ENCODE peak calls at places on chromosomes 5 and 9, in four cellular contexts. F is GM12891, Y is HCT116, J is A549. D is an unnamed sample.

GRCh38 chr5:146079695-146080361 is 25.5 kb downstream of the PLAC8L1 start:
- DNase-seq in F (no peak), Y (peak; percentile 12), J (no peak), D (no peak)

GRCh38 chr5:115297043-115297442 is 589 bp upstream of the CCDC112 start:
- DNase-seq in F (no peak), Y (no peak), J (peak; percentile 2), D (no peak)

GRCh38 chr9:3794005-3794404 is 268.2 kb upstream of the RFX3 start:
- DNase-seq in F (no peak), Y (no peak), J (no peak), D (no peak)

GRCh38 chr9:107351382-107352045 is 68.4 kb downstream of the RAD23B start:
- DNase-seq in F (no peak), Y (peak; percentile 29), J (no peak), D (no peak)

GRCh38 chr9:122091682-122092592 is 1.2 kb downstream of the TTLL11 start:
- DNase-seq in F (no peak), Y (no peak), J (no peak), D (no peak)

GRCh38 chr9:111621895-111622480 is 9.1 kb upstream of the DNAJC25 start:
- DNase-seq in F (no peak), Y (peak; percentile 39), J (peak; percentile 61), D (no peak)

GRCh38 chr9:75482566-75482965 is 394.3 kb downstream of the OSTF1 start:
- DNase-seq in F (no peak), Y (no peak), J (no peak), D (no peak)

GRCh38 chr5:4901890-4902289 is 238.2 kb upstream of the ADAMTS16 start:
- DNase-seq in F (no peak), Y (no peak), J (no peak), D (no peak)

GRCh38 chr9:12813960-12814876 is 39.4 kb downstream of the LURAP1L start:
- DNase-seq in F (no peak), Y (peak; percentile 97), J (peak; percentile 96), D (peak; percentile 6)

GRCh38 chr9:6096821-6097220 is 81.4 kb upstream of the RANBP6 start:
- DNase-seq in F (no peak), Y (no peak), J (peak; percentile 26), D (no peak)

GRCh38 chr9:90801175-90801506 is 478 bp upstream of the SYK start:
- DNase-seq in F (no peak), Y (no peak), J (no peak), D (no peak)

GRCh38 chr9:37464426-37465248 is 613 bp downstream of the ZBTB5 start:
- DNase-seq in F (no peak), Y (no peak), J (no peak), D (peak; percentile 30)

GRCh38 chr9:123453904-123454321 is 97.9 kb downstream of the CRB2 start:
- DNase-seq in F (no peak), Y (no peak), J (no peak), D (no peak)

GRCh38 chr5:60510049-60510448 is 189.9 kb downstream of the DEPDC1B start:
- DNase-seq in F (no peak), Y (no peak), J (no peak), D (no peak)

GRCh38 chr9:23754551-23754950 is 71.5 kb downstream of the ELAVL2 start:
- DNase-seq in F (no peak), Y (no peak), J (no peak), D (no peak)

GRCh38 chr5:173296737-173297676 is 31.2 kb downstream of the STC2 start:
- DNase-seq in F (no peak), Y (no peak), J (no peak), D (no peak)

GRCh38 chr5:142012186-142012785 is 541 bp downstream of the GNPDA1 start:
- DNase-seq in F (no peak), Y (peak; percentile 48), J (peak; percentile 71), D (no peak)

GRCh38 chr9:132748450-132748849 is 78.2 kb downstream of the GTF3C4 start:
- DNase-seq in F (no peak), Y (no peak), J (no peak), D (no peak)

GRCh38 chr5:174984863-174985262 is 260.5 kb downstream of the MSX2 start:
- DNase-seq in F (no peak), Y (no peak), J (no peak), D (no peak)

GRCh38 chr5:9601055-9601739 is 29.0 kb downstream of the TAS2R1 start:
- DNase-seq in F (no peak), Y (no peak), J (no peak), D (no peak)

GRCh38 chr5:39424751-39425524 is at the start of gene DAB2:
- DNase-seq in F (peak; percentile 12), Y (peak; percentile 69), J (peak; percentile 87), D (peak; percentile 82)

GRCh38 chr9:69207503-69207902 is 33.4 kb downstream of the TJP2 start:
- DNase-seq in F (no peak), Y (no peak), J (no peak), D (no peak)

GRCh38 chr5:50655810-50656205 is 10.6 kb upstream of the PARP8 start:
- DNase-seq in F (no peak), Y (no peak), J (no peak), D (no peak)

GRCh38 chr5:179805529-179806249 is 977 bp downstream of the MGAT4B start:
- DNase-seq in F (peak; percentile 78), Y (no peak), J (peak; percentile 29), D (no peak)
- TF ChIP-seq POLR2A in F (no peak), Y (no peak), J (peak; percentile 10), D (peak; percentile 14)

GRCh38 chr9:35564658-35565061 is 40.4 kb upstream of the TESK1 start:
- DNase-seq in F (no peak), Y (no peak), J (no peak), D (no peak)
- TF ChIP-seq POLR2A in F (no peak), Y (no peak), J (no peak), D (no peak)

GRCh38 chr5:163437011-163437308 is 435 bp upstream of the CCNG1 start:
- DNase-seq in F (no peak), Y (no peak), J (no peak), D (no peak)
- TF ChIP-seq POLR2A in F (peak; percentile 84), Y (peak; percentile 79), J (peak; percentile 63), D (no peak)

GRCh38 chr9:127224883-127225739 is 39.5 kb upstream of the GARNL3 start:
- DNase-seq in F (peak; percentile 96), Y (peak; percentile 63), J (peak; percentile 90), D (peak; percentile 100)
- TF ChIP-seq POLR2A in F (no peak), Y (no peak), J (no peak), D (no peak)

DNA sequence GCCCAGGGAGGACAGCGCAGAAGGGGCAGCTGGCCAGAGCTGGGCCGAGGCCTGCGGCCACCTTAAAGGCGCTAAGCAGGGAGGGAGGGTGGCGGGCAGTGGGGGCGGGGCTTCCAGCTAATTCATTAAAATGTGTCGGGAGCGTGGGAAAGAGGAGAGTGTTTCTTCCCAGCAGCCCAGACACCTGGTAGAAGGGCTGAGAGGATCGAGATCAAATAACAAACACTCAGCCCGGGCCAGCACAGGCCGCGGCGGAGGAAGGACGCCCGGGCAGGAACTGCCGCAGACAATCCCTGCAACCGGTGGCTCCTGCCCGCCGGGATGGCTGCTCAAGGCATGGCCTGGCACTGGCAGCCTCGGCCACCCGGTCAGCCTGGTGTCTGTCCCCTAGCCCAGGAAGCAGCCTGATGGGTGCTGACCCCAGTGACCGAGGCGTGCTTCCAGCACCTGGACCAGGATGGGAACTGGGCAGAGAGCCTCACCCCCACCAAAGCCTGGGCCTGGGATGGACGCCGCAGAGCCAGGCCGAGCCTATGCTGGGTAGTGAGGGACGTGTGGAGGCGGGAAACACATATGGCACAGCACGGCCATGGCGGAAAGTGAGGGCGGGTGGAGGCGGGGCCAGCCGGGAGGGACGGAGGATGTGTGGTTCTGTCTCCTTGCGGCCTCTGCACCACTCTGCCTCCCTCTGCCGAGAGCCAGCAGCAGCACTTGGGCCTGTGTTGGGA is 3.2 kb upstream of the NRARP start:
- DNase-seq in F (peak; percentile 69), Y (no peak), J (peak; percentile 70), D (no peak)
- TF ChIP-seq POLR2A in F (no peak), Y (no peak), J (no peak), D (no peak)

DNA sequence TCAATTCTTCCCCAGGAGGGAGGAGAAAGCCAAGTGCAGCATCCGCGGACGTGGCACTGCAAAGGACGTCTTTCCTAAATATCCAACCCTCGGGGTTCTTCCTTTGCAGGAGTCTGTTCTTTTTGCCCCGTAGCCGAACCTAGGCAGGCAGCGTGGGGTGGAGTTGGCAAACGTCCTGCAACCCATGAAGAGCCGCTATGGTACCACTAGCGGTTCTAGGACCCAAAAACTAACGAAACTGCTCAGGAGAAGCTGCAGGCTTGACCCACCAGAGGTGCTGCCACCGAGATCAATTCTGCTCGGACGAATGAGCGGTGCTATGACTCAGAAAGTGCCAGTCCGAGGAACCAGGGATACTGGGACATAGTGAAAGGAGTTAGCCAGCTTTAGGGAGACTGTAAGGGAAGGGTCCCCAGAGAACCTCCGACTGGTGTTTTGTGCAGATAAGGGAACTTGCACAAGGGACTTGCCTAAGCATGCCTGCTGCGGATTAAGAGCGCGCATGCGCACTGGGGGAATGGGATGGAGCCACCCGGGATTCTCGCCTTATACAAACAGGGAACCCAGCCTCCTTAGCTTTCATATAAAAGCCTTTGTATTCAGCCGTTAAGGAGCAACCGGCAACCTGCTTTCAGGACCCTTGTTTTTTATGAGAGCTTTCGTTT is 32.7 kb downstream of the ANXA2R start:
- DNase-seq in F (peak; percentile 37), Y (no peak), J (peak; percentile 94), D (peak; percentile 54)
- TF ChIP-seq POLR2A in F (no peak), Y (no peak), J (peak; percentile 50), D (peak; percentile 25)

DNA sequence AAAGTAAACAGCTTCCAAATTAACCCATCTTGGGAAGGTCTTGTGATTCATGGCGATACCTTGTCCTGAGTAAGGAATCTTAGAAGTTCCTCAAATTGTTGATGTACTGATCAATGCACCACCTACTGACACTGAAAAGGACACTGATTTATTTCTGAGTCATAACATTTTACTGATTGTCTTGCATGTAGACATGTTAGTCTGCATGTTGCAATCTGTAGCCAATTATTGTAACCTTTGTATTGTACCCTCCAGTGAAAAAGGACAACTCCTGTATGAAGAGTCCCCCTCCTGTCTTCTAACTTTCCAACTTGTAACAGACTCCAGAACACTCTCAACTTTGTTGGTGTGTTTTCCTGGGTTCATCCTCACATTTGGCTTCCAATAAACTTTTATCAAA is 15.9 kb upstream of the SLC22A5 start:
- DNase-seq in F (no peak), Y (no peak), J (no peak), D (no peak)
- TF ChIP-seq POLR2A in F (no peak), Y (no peak), J (no peak), D (no peak)

GRCh38 chr9:72355153-72355552 is 9.9 kb downstream of the ZFAND5 start:
- DNase-seq in F (no peak), Y (no peak), J (peak; percentile 20), D (no peak)

GRCh38 chr9:72356019-72356653 is 8.9 kb downstream of the ZFAND5 start:
- DNase-seq in F (no peak), Y (no peak), J (peak; percentile 46), D (no peak)

GRCh38 chr9:72353455-72354116 is 11.4 kb downstream of the ZFAND5 start:
- DNase-seq in F (no peak), Y (no peak), J (peak; percentile 30), D (no peak)

GRCh38 chr9:72352911-72353388 is 12.1 kb downstream of the ZFAND5 start:
- DNase-seq in F (no peak), Y (no peak), J (peak; percentile 63), D (no peak)

DNA sequence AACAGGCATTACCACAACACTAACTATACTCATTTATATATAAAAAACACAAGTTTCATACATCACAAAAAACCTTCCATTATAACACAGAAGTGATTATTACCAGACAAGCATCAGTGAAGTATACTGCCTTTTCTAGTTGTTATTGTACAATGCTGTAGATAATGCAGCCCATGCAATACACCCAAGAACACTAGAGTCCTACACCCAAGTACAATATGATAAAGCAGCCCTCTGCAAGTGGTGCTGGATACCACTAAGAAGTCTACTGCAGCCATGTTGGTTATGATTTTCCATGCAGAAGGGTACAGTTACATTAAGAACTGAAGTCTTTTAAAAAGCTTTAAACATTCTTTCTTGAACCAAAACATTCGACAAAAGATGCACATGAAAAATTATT is 10.3 kb downstream of the ZFAND5 start:
- DNase-seq in F (no peak), Y (no peak), J (peak; percentile 19), D (no peak)
- TF ChIP-seq POLR2A in F (no peak), Y (no peak), J (no peak), D (no peak)